ENCODE peak calls at places on chromosomes 5 and 9, in seven cellular contexts. One of them, this sample, is unnamed.

GRCh38 chr5:141857226-141857625 is 21.0 kb downstream of the PCDH1 start:
- DNase-seq in ACHN: no peak
- DNase-seq in non-pigmented ciliary epithelial cell: no peak
- DNase-seq in body of pancreas: no peak
- DNase-seq in stimulated activated CD4-positive, alpha-beta T cell treated with anti-CD3 and anti-CD28 coated beads, Interleukin-15, amount 100 ng/mL, for 1 hour: no peak
- DNase-seq in stimulated activated CD8-positive, alpha-beta memory T cell treated with anti-CD3 and anti-CD28 coated beads, Interleukin-15, amount 100 ng/mL, for 4 hours: no peak
- DNase-seq in NCI-H1417: no peak
- DNase-seq in this sample: no peak

GRCh38 chr5:57442080-57442839 is 40.4 kb downstream of the ACTBL2 start:
- DNase-seq in ACHN: no peak
- DNase-seq in non-pigmented ciliary epithelial cell: peak
- DNase-seq in body of pancreas: no peak
- DNase-seq in stimulated activated CD4-positive, alpha-beta T cell treated with anti-CD3 and anti-CD28 coated beads, Interleukin-15, amount 100 ng/mL, for 1 hour: no peak
- DNase-seq in stimulated activated CD8-positive, alpha-beta memory T cell treated with anti-CD3 and anti-CD28 coated beads, Interleukin-15, amount 100 ng/mL, for 4 hours: no peak
- DNase-seq in NCI-H1417: no peak
- DNase-seq in this sample: no peak

GRCh38 chr5:40442346-40442745 is 237.4 kb upstream of the PTGER4 start:
- DNase-seq in ACHN: no peak
- DNase-seq in non-pigmented ciliary epithelial cell: no peak
- DNase-seq in body of pancreas: no peak
- DNase-seq in stimulated activated CD4-positive, alpha-beta T cell treated with anti-CD3 and anti-CD28 coated beads, Interleukin-15, amount 100 ng/mL, for 1 hour: no peak
- DNase-seq in stimulated activated CD8-positive, alpha-beta memory T cell treated with anti-CD3 and anti-CD28 coated beads, Interleukin-15, amount 100 ng/mL, for 4 hours: no peak
- DNase-seq in NCI-H1417: no peak
- DNase-seq in this sample: no peak

GRCh38 chr9:124010665-124011321 is 775 bp upstream of the LHX2 start:
- DNase-seq in ACHN: peak
- DNase-seq in non-pigmented ciliary epithelial cell: no peak
- DNase-seq in body of pancreas: no peak
- DNase-seq in stimulated activated CD4-positive, alpha-beta T cell treated with anti-CD3 and anti-CD28 coated beads, Interleukin-15, amount 100 ng/mL, for 1 hour: no peak
- DNase-seq in stimulated activated CD8-positive, alpha-beta memory T cell treated with anti-CD3 and anti-CD28 coated beads, Interleukin-15, amount 100 ng/mL, for 4 hours: no peak
- DNase-seq in NCI-H1417: peak
- DNase-seq in this sample: peak

GRCh38 chr5:154401931-154402330 is 43.9 kb upstream of the SAP30L start:
- DNase-seq in ACHN: no peak
- DNase-seq in non-pigmented ciliary epithelial cell: no peak
- DNase-seq in body of pancreas: no peak
- DNase-seq in stimulated activated CD4-positive, alpha-beta T cell treated with anti-CD3 and anti-CD28 coated beads, Interleukin-15, amount 100 ng/mL, for 1 hour: no peak
- DNase-seq in stimulated activated CD8-positive, alpha-beta memory T cell treated with anti-CD3 and anti-CD28 coated beads, Interleukin-15, amount 100 ng/mL, for 4 hours: no peak
- DNase-seq in NCI-H1417: no peak
- DNase-seq in this sample: no peak

GRCh38 chr9:135067091-135067710 is 20.3 kb upstream of the OLFM1 start:
- DNase-seq in ACHN: no peak
- DNase-seq in non-pigmented ciliary epithelial cell: no peak
- DNase-seq in body of pancreas: no peak
- DNase-seq in stimulated activated CD4-positive, alpha-beta T cell treated with anti-CD3 and anti-CD28 coated beads, Interleukin-15, amount 100 ng/mL, for 1 hour: no peak
- DNase-seq in stimulated activated CD8-positive, alpha-beta memory T cell treated with anti-CD3 and anti-CD28 coated beads, Interleukin-15, amount 100 ng/mL, for 4 hours: no peak
- DNase-seq in NCI-H1417: no peak
- DNase-seq in this sample: no peak

GRCh38 chr5:104650313-104650712 is 1087.7 kb upstream of the NUDT12 start:
- DNase-seq in ACHN: no peak
- DNase-seq in non-pigmented ciliary epithelial cell: no peak
- DNase-seq in body of pancreas: no peak
- DNase-seq in stimulated activated CD4-positive, alpha-beta T cell treated with anti-CD3 and anti-CD28 coated beads, Interleukin-15, amount 100 ng/mL, for 1 hour: no peak
- DNase-seq in stimulated activated CD8-positive, alpha-beta memory T cell treated with anti-CD3 and anti-CD28 coated beads, Interleukin-15, amount 100 ng/mL, for 4 hours: no peak
- DNase-seq in NCI-H1417: no peak
- DNase-seq in this sample: peak

GRCh38 chr5:42836070-42836769 is 24.5 kb upstream of the SELENOP start:
- DNase-seq in ACHN: no peak
- DNase-seq in non-pigmented ciliary epithelial cell: no peak
- DNase-seq in body of pancreas: no peak
- DNase-seq in stimulated activated CD4-positive, alpha-beta T cell treated with anti-CD3 and anti-CD28 coated beads, Interleukin-15, amount 100 ng/mL, for 1 hour: no peak
- DNase-seq in stimulated activated CD8-positive, alpha-beta memory T cell treated with anti-CD3 and anti-CD28 coated beads, Interleukin-15, amount 100 ng/mL, for 4 hours: no peak
- DNase-seq in NCI-H1417: no peak
- DNase-seq in this sample: no peak

GRCh38 chr9:98326402-98327248 is 71.2 kb upstream of the TBC1D2 start:
- DNase-seq in ACHN: no peak
- DNase-seq in non-pigmented ciliary epithelial cell: no peak
- DNase-seq in body of pancreas: no peak
- DNase-seq in stimulated activated CD4-positive, alpha-beta T cell treated with anti-CD3 and anti-CD28 coated beads, Interleukin-15, amount 100 ng/mL, for 1 hour: no peak
- DNase-seq in stimulated activated CD8-positive, alpha-beta memory T cell treated with anti-CD3 and anti-CD28 coated beads, Interleukin-15, amount 100 ng/mL, for 4 hours: no peak
- DNase-seq in NCI-H1417: no peak
- DNase-seq in this sample: no peak

GRCh38 chr9:121350993-121351561 is 19.0 kb downstream of the STOM start:
- DNase-seq in ACHN: peak
- DNase-seq in non-pigmented ciliary epithelial cell: peak
- DNase-seq in body of pancreas: peak
- DNase-seq in stimulated activated CD4-positive, alpha-beta T cell treated with anti-CD3 and anti-CD28 coated beads, Interleukin-15, amount 100 ng/mL, for 1 hour: no peak
- DNase-seq in stimulated activated CD8-positive, alpha-beta memory T cell treated with anti-CD3 and anti-CD28 coated beads, Interleukin-15, amount 100 ng/mL, for 4 hours: no peak
- DNase-seq in NCI-H1417: no peak
- DNase-seq in this sample: peak